ENCODE peak calls at places on chromosome 5, in six cellular contexts. P is osteocyte, O is neural crest cell, N is cardiac muscle cell, V is substantia nigra, B is foreskin fibroblast. Z is an unnamed sample.

GRCh38 chr5:125065114-125065513 is 318.7 kb upstream of the ZNF608 start:
- DNase-seq in N (no peak), O (no peak), V (no peak), B (no peak), P (no peak), Z (no peak)

GRCh38 chr5:138408023-138408422 is 30.8 kb upstream of the REEP2 start:
- DNase-seq in V (no peak), B (no peak), O (no peak), N (no peak), P (no peak), Z (no peak)

GRCh38 chr5:24644757-24645156 is at the start of gene CDH10:
- DNase-seq in V (peak), B (no peak), P (no peak), O (peak), N (peak), Z (peak)

GRCh38 chr5:53712327-53712726 is 151.9 kb downstream of the NDUFS4 start:
- DNase-seq in B (peak), P (no peak), O (no peak), V (no peak), N (no peak), Z (no peak)

GRCh38 chr5:178114325-178115135 is 1.2 kb downstream of the N4BP3 start:
- DNase-seq in P (no peak), N (peak), B (no peak), V (no peak), O (no peak), Z (peak)

GRCh38 chr5:156473271-156473935 is 146.4 kb downstream of the SGCD start:
- DNase-seq in O (no peak), B (peak), V (no peak), P (no peak), N (no peak), Z (no peak)

GRCh38 chr5:82275267-82275664 is 2.9 kb downstream of the RPS23 start:
- DNase-seq in P (no peak), V (no peak), B (no peak), N (no peak), O (no peak), Z (no peak)

GRCh38 chr5:150656191-150657132 is 4.6 kb upstream of the MYOZ3 start:
- DNase-seq in N (peak), V (peak), P (peak), O (peak), B (peak), Z (peak)

GRCh38 chr5:133006653-133007052 is 19.7 kb downstream of the ZCCHC10 start:
- DNase-seq in P (no peak), O (no peak), V (no peak), N (no peak), B (no peak), Z (no peak)

GRCh38 chr5:83494102-83494620 is 22.6 kb downstream of the VCAN start:
- DNase-seq in B (no peak), O (no peak), V (no peak), N (no peak), P (no peak), Z (no peak)

GRCh38 chr5:23506329-23507236 is 826 bp upstream of the PRDM9 start:
- DNase-seq in P (no peak), V (no peak), O (peak), N (no peak), B (no peak), Z (no peak)

GRCh38 chr5:8905021-8905420 is 640.9 kb downstream of the SEMA5A start:
- DNase-seq in V (no peak), O (no peak), P (no peak), N (peak), B (peak), Z (no peak)

GRCh38 chr5:90446961-90447360 is 27.6 kb downstream of the MBLAC2 start:
- DNase-seq in O (no peak), N (no peak), P (no peak), V (no peak), B (no peak), Z (no peak)

GRCh38 chr5:134526483-134527155 is 1.1 kb downstream of the JADE2 start:
- DNase-seq in P (peak), V (peak), B (peak), O (peak), N (peak), Z (peak)

GRCh38 chr5:32275421-32275765 is 37.3 kb downstream of the MTMR12 start:
- DNase-seq in O (no peak), P (no peak), V (no peak), N (no peak), B (no peak), Z (no peak)

GRCh38 chr5:2251298-2251697 is 368.6 kb upstream of the IRX4 start:
- DNase-seq in O (no peak), N (no peak), P (no peak), V (no peak), B (no peak), Z (no peak)

GRCh38 chr5:92208265-92208664 is 825.1 kb upstream of the ARRDC3 start:
- DNase-seq in V (no peak), O (no peak), N (no peak), B (no peak), P (no peak), Z (no peak)

GRCh38 chr5:34685485-34686197 is 29.5 kb downstream of the RAI14 start:
- DNase-seq in N (no peak), V (no peak), B (peak), P (no peak), O (no peak), Z (peak)

GRCh38 chr5:134088291-134088690 is 26.2 kb upstream of the TCF7 start:
- DNase-seq in V (no peak), N (no peak), B (peak), O (no peak), P (no peak), Z (no peak)

GRCh38 chr5:88269222-88269771 is 652 bp upstream of the TMEM161B start:
- DNase-seq in N (no peak), P (no peak), O (no peak), V (no peak), B (no peak), Z (peak)

GRCh38 chr5:23029296-23029695 is 176.2 kb upstream of the CDH12 start:
- DNase-seq in O (no peak), V (no peak), N (no peak), P (no peak), B (no peak), Z (no peak)

GRCh38 chr5:146947181-146947941 is 68.8 kb upstream of the PPP2R2B start:
- DNase-seq in P (no peak), N (peak), O (peak), B (no peak), V (no peak), Z (no peak)

GRCh38 chr5:125612356-125613149 is 810.7 kb upstream of the GRAMD2B start:
- DNase-seq in V (peak), B (no peak), O (no peak), N (no peak), P (no peak), Z (peak)

GRCh38 chr5:71699233-71699632 is 19.8 kb upstream of the CARTPT start:
- DNase-seq in O (no peak), P (no peak), V (no peak), B (no peak), N (no peak), Z (no peak)

GRCh38 chr5:112217847-112218579 is 201.1 kb downstream of the EPB41L4A start:
- DNase-seq in P (no peak), V (no peak), N (no peak), B (no peak), O (no peak), Z (no peak)

GRCh38 chr5:38329132-38329715 is 70.9 kb downstream of the EGFLAM start:
- DNase-seq in N (no peak), P (no peak), V (no peak), B (peak), O (no peak), Z (no peak)

Z was measured in retina.